ENCODE peak calls at places on chromosomes 11 and 22, in seven cellular contexts. V is AG09319; U is M059J; N is astrocyte of the spinal cord; E is activated naive CD4-positive, alpha-beta T cell; A is non-pigmented ciliary epithelial cell; Z is ELR. S is an unnamed sample.

GRCh38 chr22:39204216-39204615 is 40.6 kb downstream of the PDGFB start:
- DNase-seq in V (no peak), U (no peak), N (no peak), E (no peak), A (no peak), Z (no peak), S (no peak)

GRCh38 chr11:103648670-103649400 is 387.6 kb upstream of the DDI1 start:
- DNase-seq in V (peak), U (peak), N (peak), E (no peak), A (no peak), Z (no peak), S (no peak)

GRCh38 chr11:93253111-93253510 is 55.3 kb upstream of the SLC36A4 start:
- DNase-seq in V (no peak), U (no peak), N (no peak), E (no peak), A (no peak), Z (no peak), S (no peak)

GRCh38 chr11:8102965-8103364 is 22.0 kb downstream of the TUB start:
- DNase-seq in V (no peak), U (no peak), N (no peak), E (no peak), A (no peak), Z (no peak), S (no peak)

GRCh38 chr22:25672685-25673084 is 69.3 kb upstream of the MYO18B start:
- DNase-seq in V (no peak), U (no peak), N (no peak), E (no peak), A (no peak), Z (no peak), S (no peak)

GRCh38 chr11:6629892-6630631 is 10.8 kb upstream of the TPP1 start:
- DNase-seq in V (no peak), U (no peak), N (no peak), E (no peak), A (no peak), Z (no peak), S (no peak)

GRCh38 chr11:33926954-33927552 is 35.2 kb upstream of the LMO2 start:
- DNase-seq in V (no peak), U (no peak), N (no peak), E (no peak), A (no peak), Z (no peak), S (no peak)

GRCh38 chr11:108559904-108560303 is 33.7 kb downstream of the EXPH5 start:
- DNase-seq in V (peak), U (peak), N (peak), E (no peak), A (peak), Z (peak), S (no peak)

GRCh38 chr11:88167853-88168252 is 7.4 kb downstream of the RAB38 start:
- DNase-seq in V (no peak), U (no peak), N (no peak), E (no peak), A (no peak), Z (peak), S (no peak)

GRCh38 chr11:5225480-5225871 is 1.4 kb downstream of the HBB start:
- DNase-seq in V (no peak), U (no peak), N (no peak), E (no peak), A (no peak), Z (no peak), S (no peak)

GRCh38 chr22:29979645-29980303 is 96.8 kb downstream of the MTMR3 start:
- DNase-seq in V (no peak), U (no peak), N (no peak), E (no peak), A (no peak), Z (no peak), S (no peak)

S was measured in progenitor cell of endocrine pancreas.